ENCODE peak calls at places on chromosomes 7 and 10, in six cellular contexts. O is HCT116, E is heart right ventricle, V is fibroblast of lung, L is IMR-90, N is A673. J is an unnamed sample. For H3K9me3, the result is how much of the 10 kb centered on the place peaks cover.

GRCh38 chr7:36045275-36045674 is 107.8 kb upstream of the EEPD1 start:
- DNase-seq in V (peak), O (no peak), E (no peak), N (no peak), L (peak), J (no peak)

GRCh38 chr10:86688398-86688921 is 20.1 kb downstream of the LDB3 start:
- DNase-seq in O (peak), E (no peak), L (peak), V (peak), N (peak), J (peak)

GRCh38 chr7:29557954-29558353 is 5.7 kb upstream of the PRR15 start:
- DNase-seq in O (no peak), E (no peak), V (no peak), L (no peak), N (no peak), J (no peak)

GRCh38 chr7:12158334-12159060 is 52.6 kb upstream of the TMEM106B start:
- DNase-seq in L (peak), N (no peak), E (no peak), V (peak), O (no peak), J (no peak)

GRCh38 chr10:114024876-114025609 is 18.6 kb upstream of the ADRB1 start:
- DNase-seq in L (peak), V (peak), E (no peak), N (peak), O (no peak), J (no peak)

GRCh38 chr7:158321056-158321700 is 266.4 kb downstream of the PTPRN2 start:
- DNase-seq in O (no peak), L (no peak), V (no peak), E (no peak), N (no peak), J (no peak)

GRCh38 chr7:42183547-42183946 is 53.5 kb downstream of the GLI3 start:
- DNase-seq in V (peak), E (no peak), O (no peak), N (no peak), L (peak), J (no peak)

GRCh38 chr10:115981056-115981455 is 291.9 kb downstream of the GFRA1 start:
- DNase-seq in L (no peak), V (peak), E (no peak), O (no peak), N (no peak), J (no peak)

GRCh38 chr10:17155821-17156220 is 26.2 kb upstream of the CUBN start:
- DNase-seq in V (no peak), L (no peak), O (no peak), E (no peak), N (no peak), J (no peak)

GRCh38 chr7:1956141-1956540 is 276.6 kb downstream of the MAD1L1 start:
- DNase-seq in E (peak), V (no peak), N (no peak), O (no peak), L (no peak), J (no peak)

GRCh38 chr10:131667561-131667960 is 233.2 kb upstream of the PPP2R2D start:
- DNase-seq in N (no peak), O (no peak), E (no peak), L (no peak), V (no peak), J (no peak)

GRCh38 chr7:77799078-77799964 is 748 bp downstream of the PHTF2 start:
- DNase-seq in E (peak), V (peak), N (peak), O (peak), L (peak), J (peak)

GRCh38 chr10:110485541-110485940 is 12.2 kb upstream of the DUSP5 start:
- DNase-seq in L (no peak), E (no peak), N (no peak), V (no peak), O (no peak), J (no peak)

GRCh38 chr10:57579926-57580325 is 687.8 kb downstream of the IPMK start:
- DNase-seq in L (peak), N (peak), V (peak), O (no peak), E (no peak), J (no peak)

GRCh38 chr10:88974446-88975376 is 15.9 kb upstream of the FAS start:
- DNase-seq in V (peak), L (peak), O (no peak), E (no peak), N (no peak), J (no peak)

GRCh38 chr7:108045669-108046068 is 42.7 kb upstream of the LAMB1 start:
- DNase-seq in N (no peak), O (no peak), V (peak), L (peak), E (no peak), J (no peak)

GRCh38 chr10:86439544-86439943 is 72.9 kb upstream of the GRID1 start:
- DNase-seq in N (peak), L (peak), E (peak), O (no peak), V (peak), J (peak)

GRCh38 chr7:105060394-105060793 is 46.4 kb downstream of the KMT2E start:
- DNase-seq in L (no peak), E (no peak), O (no peak), N (no peak), V (no peak), J (no peak)

GRCh38 chr7:91869661-91870060 is 10.8 kb downstream of the MTERF1 start:
- DNase-seq in E (no peak), L (no peak), O (no peak), N (peak), V (no peak), J (no peak)

GRCh38 chr10:62652114-62652513 is 152.4 kb upstream of the ADO start:
- DNase-seq in O (no peak), E (no peak), V (no peak), N (no peak), L (peak), J (no peak)

GRCh38 chr7:7972128-7972527 is 3.5 kb downstream of the GLCCI1 start:
- DNase-seq in L (peak), E (no peak), O (no peak), V (no peak), N (no peak), J (no peak)

GRCh38 chr7:3451696-3452095 is 150.6 kb downstream of the SDK1 start:
- DNase-seq in E (no peak), N (no peak), O (no peak), V (no peak), L (no peak), J (no peak)

GRCh38 chr10:103800789-103801540 is 54.4 kb downstream of the SH3PXD2A start:
- DNase-seq in N (no peak), O (no peak), E (no peak), V (peak), L (peak), J (no peak)

GRCh38 chr10:33483124-33483794 is 148.8 kb upstream of the NRP1 start:
- DNase-seq in N (peak), E (no peak), L (peak), O (no peak), V (no peak), J (no peak)

GRCh38 chr7:6729492-6730342 is 23.0 kb upstream of the ZNF12 start:
- DNase-seq in O (peak), V (peak), L (peak), E (peak), N (peak), J (peak)
- H3K9me3 ChIP-seq in O (under half), V (under half), L (under half), E (under half), N (under half), J (under half)

GRCh38 chr7:139598642-139599041 is 75.2 kb downstream of the CLEC2L start:
- DNase-seq in L (no peak), E (no peak), O (no peak), V (peak), N (peak), J (no peak)
- H3K27ac ChIP-seq in L (no peak), E (no peak), O (no peak), V (no peak), N (peak), J (no peak)

GRCh38 chr7:10128748-10129147 is 844.9 kb upstream of the PHF14 start:
- DNase-seq in L (no peak), V (peak), O (no peak), N (no peak), E (no peak), J (no peak)
- TF ChIP-seq CTCF in L (no peak), V (no peak), O (peak), N (peak), E (no peak), J (peak)

DNA sequence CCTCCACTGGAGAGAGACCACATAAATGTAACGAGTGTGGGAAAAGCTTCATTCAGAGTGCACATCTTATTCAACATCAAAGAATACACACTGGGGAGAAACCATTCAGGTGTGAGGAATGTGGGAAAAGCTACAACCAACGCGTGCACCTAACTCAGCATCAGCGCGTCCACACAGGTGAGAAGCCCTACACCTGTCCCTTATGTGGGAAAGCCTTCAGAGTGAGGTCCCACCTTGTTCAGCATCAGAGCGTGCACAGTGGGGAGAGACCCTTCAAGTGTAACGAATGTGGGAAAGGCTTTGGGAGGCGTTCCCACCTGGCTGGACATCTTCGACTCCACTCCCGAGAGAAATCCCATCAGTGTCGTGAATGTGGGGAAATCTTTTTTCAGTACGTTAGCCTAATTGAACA is 20.6 kb downstream of the FAM200A start:
- DNase-seq in O (no peak), L (no peak), E (no peak), V (peak), N (no peak), J (no peak)
- H3K9me3 ChIP-seq in O (under half), L (half or more), E (half or more), V (under half), N (under half), J (under half)

GRCh38 chr10:112071596-112072133 is 111.9 kb downstream of the GPAM start:
- DNase-seq in L (no peak), N (no peak), V (no peak), O (no peak), E (no peak), J (no peak)
- H3K27ac ChIP-seq in L (no peak), N (no peak), V (no peak), O (no peak), E (no peak), J (no peak)